ENCODE peak calls at places on chromosomes 2 and 18, in five cellular contexts. One of them, this sample, is unnamed.

GRCh38 chr2:204842731-204843490 is 297.6 kb downstream of the PARD3B start:
- DNase-seq in IMR-90: peak; percentile 96
- DNase-seq in prostate gland: no peak
- DNase-seq in Peyer's patch: no peak
- DNase-seq in heart left ventricle: no peak
- DNase-seq in this sample: no peak

GRCh38 chr2:240432430-240432819 is 3.0 kb upstream of the GPC1 start:
- DNase-seq in IMR-90: no peak
- DNase-seq in prostate gland: no peak
- DNase-seq in Peyer's patch: no peak
- DNase-seq in heart left ventricle: peak; percentile 11
- DNase-seq in this sample: no peak

GRCh38 chr18:35435420-35435819 is 58.3 kb upstream of the ZNF396 start:
- DNase-seq in IMR-90: no peak
- DNase-seq in prostate gland: no peak
- DNase-seq in Peyer's patch: no peak
- DNase-seq in heart left ventricle: no peak
- DNase-seq in this sample: no peak

GRCh38 chr2:46400041-46400440 is 79.3 kb upstream of the TMEM247 start:
- DNase-seq in IMR-90: no peak
- DNase-seq in prostate gland: no peak
- DNase-seq in Peyer's patch: no peak
- DNase-seq in heart left ventricle: no peak
- DNase-seq in this sample: no peak

GRCh38 chr2:165587335-165587938 is 117.9 kb downstream of the CSRNP3 start:
- DNase-seq in IMR-90: no peak
- DNase-seq in prostate gland: no peak
- DNase-seq in Peyer's patch: no peak
- DNase-seq in heart left ventricle: no peak
- DNase-seq in this sample: no peak

GRCh38 chr2:38863061-38863695 is 12.6 kb downstream of the DHX57 start:
- DNase-seq in IMR-90: no peak
- DNase-seq in prostate gland: no peak
- DNase-seq in Peyer's patch: no peak
- DNase-seq in heart left ventricle: no peak
- DNase-seq in this sample: no peak

GRCh38 chr2:54161660-54162059 is 46.2 kb downstream of the ACYP2 start:
- DNase-seq in IMR-90: peak; percentile 15
- DNase-seq in prostate gland: no peak
- DNase-seq in Peyer's patch: no peak
- DNase-seq in heart left ventricle: no peak
- DNase-seq in this sample: no peak

GRCh38 chr2:171687287-171688128 is at the start of gene DYNC1I2:
- DNase-seq in IMR-90: peak; percentile 97
- DNase-seq in prostate gland: peak; percentile 93
- DNase-seq in Peyer's patch: peak; percentile 96
- DNase-seq in heart left ventricle: peak; percentile 91
- DNase-seq in this sample: peak; percentile 93

DNA sequence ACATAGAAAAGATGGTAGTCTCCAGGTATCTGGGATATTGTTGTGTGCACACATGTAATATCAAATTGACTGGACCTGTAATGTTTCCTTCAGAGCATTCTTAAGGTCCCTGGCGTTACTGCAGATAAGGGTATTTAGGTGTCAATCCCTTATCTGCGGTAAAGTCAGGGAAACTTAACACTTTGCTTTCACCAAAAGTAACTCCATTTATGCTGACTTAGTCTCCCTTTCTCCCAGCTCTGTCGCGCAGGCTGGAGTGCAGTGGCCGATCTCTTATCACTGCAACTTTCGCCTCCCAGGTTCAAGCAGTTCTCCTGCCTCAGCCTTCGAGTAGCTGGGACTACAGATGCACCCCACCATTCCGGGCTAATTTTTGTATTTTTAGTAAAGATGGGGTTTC is 1.8 kb downstream of the CNNM3 start:
- DNase-seq in IMR-90: no peak
- DNase-seq in prostate gland: no peak
- DNase-seq in Peyer's patch: no peak
- DNase-seq in heart left ventricle: no peak
- DNase-seq in this sample: no peak
- H3K4me3 ChIP-seq in IMR-90: no peak overlapping the region
- H3K4me3 ChIP-seq in prostate gland: peak overlapping the region; percentile 70
- H3K4me3 ChIP-seq in Peyer's patch: peak overlapping the region; percentile 84
- H3K4me3 ChIP-seq in heart left ventricle: peak overlapping the region; percentile 84
- H3K4me3 ChIP-seq in this sample: peak overlapping the region; percentile 92

DNA sequence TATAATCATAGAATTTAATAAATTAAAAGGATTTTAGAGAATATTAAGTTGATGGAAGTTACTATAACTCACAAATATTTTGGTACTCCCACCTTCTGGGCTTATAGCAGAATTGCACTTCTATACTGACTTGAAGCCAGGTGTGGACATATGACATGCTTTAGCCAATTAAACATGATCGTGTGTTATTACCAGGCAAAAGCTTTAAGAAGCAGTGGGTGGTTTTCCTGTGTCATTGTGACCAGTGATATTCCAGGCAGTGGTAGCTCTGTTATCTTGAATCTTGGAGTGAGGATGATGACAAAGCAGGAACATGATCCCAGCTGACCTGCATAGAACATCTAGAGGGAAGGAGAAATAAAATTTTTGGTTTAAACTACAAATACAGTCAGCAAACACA is 370.9 kb upstream of the ZEB2 start:
- DNase-seq in IMR-90: peak; percentile 35
- DNase-seq in prostate gland: no peak
- DNase-seq in Peyer's patch: no peak
- DNase-seq in heart left ventricle: no peak
- DNase-seq in this sample: no peak
- TF ChIP-seq CTCF in IMR-90: peak; percentile 12
- TF ChIP-seq CTCF in prostate gland: no peak
- TF ChIP-seq CTCF in Peyer's patch: no peak
- TF ChIP-seq CTCF in heart left ventricle: no peak
- TF ChIP-seq CTCF in this sample: no peak

DNA sequence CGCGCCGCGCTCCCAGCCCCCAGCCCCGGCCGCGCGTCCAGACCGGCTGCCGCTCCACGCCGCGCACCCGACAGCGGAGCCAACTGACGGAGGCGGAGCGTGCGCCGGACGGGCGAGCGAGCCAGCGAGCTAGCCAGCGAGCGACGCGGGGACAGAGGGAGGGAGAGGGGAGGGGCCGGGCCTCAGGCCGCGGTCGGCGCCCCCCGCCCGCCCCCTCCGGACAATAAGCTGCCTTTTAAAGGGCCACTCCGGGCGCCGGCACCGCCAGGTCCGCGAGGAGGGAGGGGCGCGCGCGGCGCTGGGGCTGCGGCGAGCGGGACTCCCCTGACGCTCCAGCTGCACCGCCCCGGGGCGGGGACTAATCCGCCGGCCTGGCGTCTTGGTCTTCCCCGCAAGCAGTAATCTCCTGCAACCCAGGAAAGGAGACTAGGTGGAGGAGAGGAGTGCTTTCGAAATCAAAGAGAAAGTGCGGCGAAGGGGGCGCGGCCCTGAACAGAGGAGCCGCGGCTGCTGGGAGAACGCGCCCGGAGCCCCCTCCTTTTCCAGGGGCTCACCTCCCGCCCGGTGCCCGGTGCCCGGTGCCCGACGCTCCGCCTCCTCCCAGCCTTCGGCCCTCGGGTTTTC is at the start of gene BIN1:
- DNase-seq in IMR-90: peak; percentile 82
- DNase-seq in prostate gland: peak; percentile 86
- DNase-seq in Peyer's patch: peak; percentile 87
- DNase-seq in heart left ventricle: peak; percentile 87
- DNase-seq in this sample: peak; percentile 91
- TF ChIP-seq POLR2A in IMR-90: peak; percentile 65
- TF ChIP-seq POLR2A in prostate gland: peak; percentile 70
- TF ChIP-seq POLR2A in Peyer's patch: peak; percentile 57
- TF ChIP-seq POLR2A in heart left ventricle: no peak
- TF ChIP-seq POLR2A in this sample: no peak

DNA sequence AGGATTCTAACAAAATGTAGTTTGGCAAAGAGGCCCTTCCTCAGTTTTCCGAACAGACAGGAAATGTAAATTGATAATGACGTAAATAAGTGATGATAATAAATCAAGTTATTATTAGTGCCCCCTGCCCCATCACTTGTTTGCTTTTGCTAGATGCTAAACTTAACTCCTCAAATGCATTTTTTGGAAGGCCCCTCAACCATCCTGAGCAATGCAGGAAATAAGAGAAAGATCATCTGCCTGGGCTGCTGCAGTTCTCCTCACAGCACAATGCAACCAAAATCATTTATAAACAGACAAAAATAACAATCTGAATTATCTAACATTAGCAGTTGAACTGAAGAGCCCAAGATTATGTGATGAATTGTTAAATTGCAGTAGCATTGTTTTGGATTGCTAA is 62.6 kb upstream of the PSMD14 start:
- DNase-seq in IMR-90: no peak
- DNase-seq in prostate gland: no peak
- DNase-seq in Peyer's patch: no peak
- DNase-seq in heart left ventricle: no peak
- DNase-seq in this sample: no peak
- H3K4me3 ChIP-seq in IMR-90: no peak overlapping the region
- H3K4me3 ChIP-seq in prostate gland: no peak overlapping the region
- H3K4me3 ChIP-seq in Peyer's patch: peak overlapping the region; percentile 60
- H3K4me3 ChIP-seq in heart left ventricle: peak overlapping the region; percentile 53
- H3K4me3 ChIP-seq in this sample: peak overlapping the region; percentile 52

GRCh38 chr18:59485382-59485781 is 126.3 kb upstream of the LMAN1 start:
- DNase-seq in IMR-90: no peak
- DNase-seq in prostate gland: no peak
- DNase-seq in Peyer's patch: no peak
- DNase-seq in heart left ventricle: no peak
- DNase-seq in this sample: no peak

GRCh38 chr18:59488899-59489298 is 129.8 kb upstream of the LMAN1 start:
- DNase-seq in IMR-90: no peak
- DNase-seq in prostate gland: no peak
- DNase-seq in Peyer's patch: no peak
- DNase-seq in heart left ventricle: no peak
- DNase-seq in this sample: no peak

GRCh38 chr18:59481436-59481835 is 122.4 kb upstream of the LMAN1 start:
- DNase-seq in IMR-90: peak; percentile 19
- DNase-seq in prostate gland: no peak
- DNase-seq in Peyer's patch: no peak
- DNase-seq in heart left ventricle: no peak
- DNase-seq in this sample: no peak

GRCh38 chr18:59479776-59480175 is 120.7 kb upstream of the LMAN1 start:
- DNase-seq in IMR-90: no peak
- DNase-seq in prostate gland: no peak
- DNase-seq in Peyer's patch: no peak
- DNase-seq in heart left ventricle: no peak
- DNase-seq in this sample: no peak

DNA sequence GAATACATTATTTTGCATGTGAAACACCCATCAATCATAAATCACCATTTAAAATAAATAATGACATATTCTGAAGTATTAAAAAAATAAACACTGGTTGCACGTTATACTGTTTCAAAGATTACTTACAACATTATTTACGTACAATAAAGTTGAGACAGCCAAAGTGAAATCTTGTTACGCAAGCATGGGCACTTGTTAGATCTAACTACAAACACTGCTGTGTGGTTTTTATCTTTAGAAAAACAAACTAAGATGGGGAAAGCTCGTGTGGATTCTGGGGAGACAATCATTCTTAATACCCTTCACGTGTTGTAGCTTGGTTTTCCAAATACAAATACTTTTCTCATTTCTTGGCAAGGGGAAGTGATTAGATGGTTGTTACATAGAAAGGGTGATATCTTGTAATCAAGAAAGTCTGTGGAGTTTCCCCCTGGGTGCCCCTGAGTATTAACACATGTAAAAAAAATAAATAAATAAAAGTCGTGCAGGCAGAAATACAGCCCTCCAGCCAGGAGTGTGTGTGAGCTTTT is 125.8 kb upstream of the LMAN1 start:
- DNase-seq in IMR-90: peak; percentile 96
- DNase-seq in prostate gland: no peak
- DNase-seq in Peyer's patch: no peak
- DNase-seq in heart left ventricle: no peak
- DNase-seq in this sample: no peak
- TF ChIP-seq CTCF in IMR-90: no peak
- TF ChIP-seq CTCF in prostate gland: no peak
- TF ChIP-seq CTCF in Peyer's patch: no peak
- TF ChIP-seq CTCF in heart left ventricle: no peak
- TF ChIP-seq CTCF in this sample: no peak

DNA sequence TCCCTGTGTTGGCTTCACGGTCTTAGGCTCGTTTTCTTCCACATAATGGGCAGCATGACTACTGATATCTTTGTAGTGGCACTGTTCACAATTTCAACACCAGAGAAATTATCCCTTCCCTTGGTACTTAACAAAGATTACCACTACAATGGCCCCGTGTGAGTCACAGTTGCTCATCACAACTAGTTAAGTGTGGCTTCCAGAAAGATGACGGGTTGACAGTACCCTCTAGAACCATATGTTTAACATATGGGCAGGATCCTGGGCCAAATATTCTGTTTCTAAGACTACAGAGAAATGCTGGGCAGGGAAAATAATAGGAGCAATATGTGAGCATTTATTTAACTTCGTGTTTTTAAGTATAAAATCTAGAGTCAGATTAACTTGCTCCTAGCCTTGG is 780.1 kb upstream of the LINC00305 start:
- DNase-seq in IMR-90: no peak
- DNase-seq in prostate gland: no peak
- DNase-seq in Peyer's patch: no peak
- DNase-seq in heart left ventricle: no peak
- DNase-seq in this sample: no peak
- TF ChIP-seq POLR2A in IMR-90: no peak
- TF ChIP-seq POLR2A in prostate gland: no peak
- TF ChIP-seq POLR2A in Peyer's patch: no peak
- TF ChIP-seq POLR2A in heart left ventricle: no peak
- TF ChIP-seq POLR2A in this sample: no peak

GRCh38 chr2:88885679-88886402 is 194.4 kb downstream of the RPIA start:
- DNase-seq in IMR-90: no peak
- DNase-seq in prostate gland: no peak
- DNase-seq in Peyer's patch: no peak
- DNase-seq in heart left ventricle: no peak
- DNase-seq in this sample: no peak
- H3K4me3 ChIP-seq in IMR-90: no peak overlapping the region
- H3K4me3 ChIP-seq in prostate gland: no peak overlapping the region
- H3K4me3 ChIP-seq in Peyer's patch: no peak overlapping the region
- H3K4me3 ChIP-seq in heart left ventricle: no peak overlapping the region
- H3K4me3 ChIP-seq in this sample: no peak overlapping the region

This sample was measured in suprapubic skin.